ENCODE peak calls at places on chromosomes 5 and 9, in ten cellular contexts. P, V, A, U, J, Z, W, C, R and S are unnamed samples.

GRCh38 chr9:125902865-125903512 is 155.8 kb downstream of the PBX3 start:
- DNase-seq in C (no peak), J (no peak), U (no peak), V (no peak), P (no peak), A (no peak), W (no peak), R (no peak), Z (no peak), S (no peak)

GRCh38 chr5:163531272-163531671 is 25.9 kb downstream of the MAT2B start:
- DNase-seq in J (no peak), Z (no peak), V (no peak), U (no peak), C (no peak), R (no peak), W (no peak), P (no peak), A (no peak), S (no peak)

GRCh38 chr9:86765736-86766410 is 181.4 kb downstream of the GAS1 start:
- DNase-seq in W (no peak), R (no peak), U (no peak), V (no peak), P (no peak), Z (no peak), C (no peak), J (no peak), A (no peak), S (no peak)

GRCh38 chr9:131447148-131447547 is 53.3 kb downstream of the PRRC2B start:
- DNase-seq in P (no peak), J (peak), Z (no peak), R (no peak), U (no peak), V (no peak), W (no peak), A (no peak), C (no peak), S (no peak)

GRCh38 chr9:116165912-116166311 is 12.3 kb downstream of the PAPPA start:
- DNase-seq in Z (no peak), U (no peak), R (no peak), P (no peak), A (no peak), C (no peak), W (no peak), J (peak), V (no peak), S (no peak)

GRCh38 chr5:33235824-33236223 is 204.9 kb upstream of the TARS1 start:
- DNase-seq in J (no peak), W (no peak), P (no peak), C (no peak), V (no peak), A (no peak), R (no peak), Z (no peak), U (no peak), S (no peak)

GRCh38 chr9:81637276-81637675 is 52.1 kb downstream of the TLE1 start:
- DNase-seq in Z (no peak), U (no peak), P (no peak), W (no peak), J (no peak), C (no peak), R (no peak), V (no peak), A (no peak), S (no peak)

GRCh38 chr9:133763272-133764183 is 25.4 kb upstream of the SARDH start:
- DNase-seq in J (peak), C (peak), P (no peak), R (no peak), W (no peak), U (no peak), A (no peak), V (peak), Z (no peak), S (peak)

GRCh38 chr9:94031380-94031779 is 52.9 kb upstream of the PTPDC1 start:
- DNase-seq in C (no peak), U (no peak), J (peak), V (no peak), Z (no peak), W (no peak), A (no peak), P (no peak), R (no peak), S (no peak)

GRCh38 chr9:1083325-1083913 is 33.3 kb downstream of the DMRT2 start:
- DNase-seq in A (no peak), U (no peak), R (peak), J (peak), C (no peak), P (peak), Z (peak), V (peak), W (no peak), S (peak)

GRCh38 chr5:142878111-142878510 is 107.9 kb downstream of the ARHGAP26 start:
- DNase-seq in C (no peak), R (no peak), J (no peak), U (no peak), W (no peak), A (no peak), V (no peak), Z (no peak), P (no peak), S (no peak)

GRCh38 chr5:109532773-109533364 is 123.1 kb upstream of the PJA2 start:
- DNase-seq in C (no peak), R (no peak), A (no peak), P (no peak), Z (no peak), V (no peak), J (peak), W (no peak), U (no peak), S (no peak)

GRCh38 chr9:133768371-133768858 is 30.3 kb upstream of the SARDH start:
- DNase-seq in C (peak), J (no peak), R (no peak), W (no peak), U (no peak), V (no peak), P (no peak), A (no peak), Z (no peak), S (peak)

GRCh38 chr5:108588323-108588722 is 159.4 kb upstream of the FER start:
- DNase-seq in W (no peak), C (no peak), V (no peak), U (no peak), Z (no peak), P (no peak), R (no peak), A (no peak), J (no peak), S (no peak)

GRCh38 chr5:80387063-80387768 is 20.6 kb upstream of the ZFYVE16 start:
- DNase-seq in J (no peak), A (no peak), C (no peak), W (no peak), V (no peak), P (no peak), R (no peak), U (no peak), Z (no peak), S (no peak)

GRCh38 chr5:166909040-166909439 is 1382.4 kb upstream of the WWC1 start:
- DNase-seq in R (no peak), W (no peak), U (no peak), C (no peak), J (no peak), P (no peak), V (peak), A (no peak), Z (no peak), S (no peak)

GRCh38 chr5:192970-193831 is 1.9 kb downstream of the LRRC14B start:
- DNase-seq in A (no peak), J (no peak), Z (no peak), V (no peak), C (no peak), P (no peak), R (no peak), U (no peak), W (no peak), S (no peak)

GRCh38 chr5:79871721-79872120 is 119.3 kb downstream of the MTX3 start:
- DNase-seq in R (no peak), W (no peak), A (no peak), U (no peak), Z (no peak), C (no peak), V (no peak), P (no peak), J (no peak), S (no peak)